ENCODE peak calls at places on chromosome 3, in ten cellular contexts. D, X, N, L, R, G, J, V, M and F are unnamed samples.

GRCh38 chr3:104273046-104273649 is 1093.6 kb upstream of the ALCAM start:
- DNase-seq in X (no peak), N (peak; percentile 53), L (no peak), D (peak; percentile 32), M (peak; percentile 71), V (no peak), R (no peak), G (no peak), J (no peak), F (peak; percentile 61)

GRCh38 chr3:177929310-177929709 is 606.9 kb upstream of the KCNMB2 start:
- DNase-seq in M (peak; percentile 10), N (peak; percentile 15), V (no peak), R (no peak), J (no peak), D (peak; percentile 60), X (no peak), G (no peak), L (no peak), F (peak; percentile 29)

GRCh38 chr3:194522579-194523046 is 35.8 kb upstream of the ATP13A3 start:
- DNase-seq in D (peak; percentile 83), V (no peak), L (no peak), N (peak; percentile 46), J (no peak), M (peak; percentile 94), G (no peak), R (no peak), X (no peak), F (no peak)

GRCh38 chr3:28940530-28940929 is 340.3 kb upstream of the RBMS3 start:
- DNase-seq in M (peak; percentile 93), R (no peak), G (no peak), N (peak; percentile 97), J (peak; percentile 8), D (peak; percentile 98), L (no peak), V (no peak), X (no peak), F (peak; percentile 95)

GRCh38 chr3:197490098-197490497 is 65.7 kb downstream of the BDH1 start:
- DNase-seq in M (peak; percentile 62), V (no peak), D (peak; percentile 89), L (no peak), N (peak; percentile 70), X (no peak), R (no peak), G (no peak), J (no peak), F (peak; percentile 89)

GRCh38 chr3:189099031-189099471 is 72.7 kb upstream of the TPRG1 start:
- DNase-seq in J (no peak), X (peak; percentile 91), R (no peak), L (no peak), D (no peak), M (peak; percentile 83), G (peak; percentile 86), V (peak; percentile 97), N (no peak), F (peak; percentile 63)

GRCh38 chr3:130905551-130905950 is 11.7 kb downstream of the ATP2C1 start:
- DNase-seq in X (no peak), L (no peak), N (peak; percentile 22), D (no peak), J (no peak), M (peak; percentile 79), R (no peak), G (no peak), V (no peak), F (peak; percentile 64)

GRCh38 chr3:23174426-23175039 is 28.6 kb upstream of the UBE2E2 start:
- DNase-seq in L (no peak), N (no peak), R (peak; percentile 12), G (no peak), X (no peak), J (no peak), D (peak; percentile 65), M (peak; percentile 83), V (no peak), F (no peak)

GRCh38 chr3:25021816-25022215 is 406.2 kb upstream of the RARB start:
- DNase-seq in L (no peak), R (no peak), V (no peak), N (peak; percentile 63), J (no peak), D (peak; percentile 51), G (no peak), X (no peak), M (peak; percentile 52), F (peak; percentile 48)

GRCh38 chr3:2920103-2920502 is 190.1 kb downstream of the IL5RA start:
- DNase-seq in G (no peak), V (no peak), N (no peak), M (no peak), X (no peak), R (no peak), L (no peak), J (no peak), D (no peak), F (no peak)

GRCh38 chr3:185936814-185937688 is 763 bp downstream of the TRA2B start:
- DNase-seq in V (peak; percentile 97), L (peak; percentile 61), N (peak; percentile 90), X (peak; percentile 93), M (peak; percentile 88), D (peak; percentile 79), J (peak; percentile 88), G (peak; percentile 96), R (peak; percentile 83), F (peak; percentile 85)

GRCh38 chr3:185934726-185935464 is 2.9 kb downstream of the TRA2B start:
- DNase-seq in D (no peak), R (no peak), J (no peak), G (no peak), N (no peak), V (no peak), L (no peak), X (no peak), M (no peak), F (no peak)

GRCh38 chr3:185939721-185940120 is 1.9 kb upstream of the TRA2B start:
- DNase-seq in G (no peak), L (no peak), V (no peak), M (no peak), N (no peak), J (no peak), D (no peak), R (no peak), X (no peak), F (no peak)

GRCh38 chr3:185935465-185936263 is 2.1 kb downstream of the TRA2B start:
- DNase-seq in N (no peak), V (no peak), D (peak; percentile 61), X (no peak), R (no peak), J (no peak), M (no peak), L (no peak), G (no peak), F (peak; percentile 39)

DNA sequence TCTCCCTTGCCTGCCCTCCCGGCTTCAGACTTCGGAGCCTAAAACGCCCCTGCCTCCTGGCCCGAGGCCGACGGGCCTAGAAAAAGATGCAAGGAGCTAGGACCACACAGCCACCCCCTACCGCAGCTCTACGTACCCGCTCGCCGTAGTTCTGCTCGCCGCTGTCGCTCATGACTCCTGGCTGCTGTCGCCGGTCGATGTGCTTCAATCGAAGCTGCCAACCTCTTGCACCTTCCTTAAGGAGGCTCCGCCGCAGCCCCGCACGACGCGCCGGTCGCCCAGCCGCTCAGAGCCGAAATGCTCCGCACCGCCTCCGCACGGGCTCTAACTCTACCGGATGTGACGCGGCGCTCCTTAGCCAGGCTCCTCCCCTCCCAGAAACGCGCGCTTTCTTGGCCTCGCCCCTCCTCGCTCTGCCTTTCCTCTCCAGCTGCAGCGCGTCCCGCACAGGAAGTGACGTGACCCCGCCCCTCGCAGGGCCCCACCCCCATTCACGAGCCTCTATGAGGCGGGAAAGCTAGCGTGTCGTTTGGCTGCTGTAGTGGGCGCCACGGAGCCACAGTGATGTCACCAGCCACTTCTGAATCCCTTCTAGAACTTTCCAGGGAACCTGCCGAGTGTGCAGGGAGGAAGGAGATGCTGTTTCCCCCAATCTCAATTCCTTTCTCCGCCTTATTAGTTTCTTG is at the start of gene TRA2B:
- DNase-seq in J (peak; percentile 97), R (peak; percentile 97), X (peak; percentile 99), V (peak; percentile 100), L (peak; percentile 96), N (peak; percentile 98), M (peak; percentile 97), G (peak; percentile 99), D (peak; percentile 96), F (peak; percentile 97)
- TF ChIP-seq CTCF in J (no peak), R (peak; percentile 37), X (peak; percentile 29), V (no peak), L (peak; percentile 35), N (no peak), M (peak; percentile 42), G (no peak), D (peak; percentile 11), F (peak; percentile 29)

DNA sequence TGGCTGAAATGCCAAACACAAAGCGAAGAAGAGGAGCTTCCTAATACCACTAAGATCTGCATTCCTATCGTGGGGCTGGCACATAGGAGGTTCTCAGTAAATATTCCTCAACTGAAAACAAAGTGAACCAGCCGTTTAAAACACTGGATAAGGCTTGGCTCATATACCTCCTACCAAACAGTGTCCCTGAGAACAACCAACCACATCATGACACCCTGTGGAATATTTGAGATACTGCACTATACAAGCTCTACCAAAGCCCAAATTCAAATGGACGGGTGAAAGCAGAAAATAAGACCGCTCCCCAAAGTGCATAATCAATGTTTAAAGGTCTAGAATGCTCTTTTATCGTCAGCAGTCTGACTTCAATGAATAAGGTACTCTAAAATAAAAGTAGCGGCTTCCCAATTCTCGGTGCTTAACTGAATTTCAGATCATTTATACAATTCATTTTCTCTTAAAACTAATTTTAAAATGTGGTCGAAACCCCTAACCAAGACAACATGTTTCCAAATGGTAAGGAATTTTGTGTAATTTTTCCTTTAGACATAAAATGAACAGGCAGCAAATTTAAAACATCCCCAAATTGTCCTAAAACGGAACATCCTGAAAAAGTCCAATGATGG is 425.8 kb downstream of the ERC2 start:
- DNase-seq in N (peak; percentile 66), M (peak; percentile 52), L (no peak), R (peak; percentile 57), G (no peak), X (no peak), V (no peak), D (peak; percentile 58), J (no peak), F (peak; percentile 63)
- TF ChIP-seq CTCF in N (peak; percentile 65), M (peak; percentile 45), L (peak; percentile 65), R (peak; percentile 65), G (no peak), X (peak; percentile 34), V (no peak), D (peak; percentile 59), J (peak; percentile 56), F (peak; percentile 71)

GRCh38 chr3:17544632-17545031 is 197.8 kb downstream of the TBC1D5 start:
- DNase-seq in M (peak; percentile 23), N (peak; percentile 6), J (no peak), X (no peak), L (no peak), V (no peak), D (peak; percentile 3), G (no peak), R (no peak), F (peak; percentile 15)
- TF ChIP-seq CTCF in M (peak; percentile 46), N (peak; percentile 34), J (no peak), X (no peak), L (peak; percentile 1), V (no peak), D (no peak), G (no peak), R (peak; percentile 44), F (peak; percentile 48)

DNA sequence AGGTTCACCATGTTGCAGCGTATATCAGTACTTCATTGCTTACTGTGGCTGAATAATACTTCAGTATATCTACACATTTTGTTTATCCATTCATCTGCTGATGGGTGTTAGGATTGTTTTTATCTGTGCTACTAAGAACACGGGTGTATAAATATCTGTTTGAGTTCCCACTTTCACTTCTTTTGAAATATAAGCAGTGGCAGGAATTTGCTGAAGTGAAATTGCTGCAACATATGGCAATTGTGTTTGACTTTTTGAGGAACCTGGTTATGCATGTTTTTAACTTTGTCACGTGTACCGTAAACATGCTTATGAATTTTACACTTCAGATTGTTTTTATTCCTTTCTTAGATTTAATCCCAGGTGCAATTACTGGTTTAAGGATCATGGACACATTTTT is 23.0 kb downstream of the TRAK1 start:
- DNase-seq in L (no peak), D (no peak), N (no peak), J (no peak), X (no peak), M (no peak), R (no peak), V (no peak), G (no peak), F (no peak)
- TF ChIP-seq CTCF in L (no peak), D (no peak), N (no peak), J (no peak), X (no peak), M (no peak), R (no peak), V (no peak), G (no peak), F (no peak)